ENCODE peak calls at places on chromosomes 12 and 14, in four cellular contexts. One of them, this sample, is unnamed.

GRCh38 chr14:104117341-104118005 is 20.9 kb upstream of the KIF26A start:
- DNase-seq in stomach: peak; percentile 35
- DNase-seq in pancreas: no peak
- DNase-seq in CD8-positive, alpha-beta memory T cell: no peak
- DNase-seq in this sample: no peak

GRCh38 chr12:89768586-89769482 is 60.2 kb upstream of the ATP2B1 start:
- DNase-seq in pancreas: no peak
- DNase-seq in stomach: no peak
- DNase-seq in CD8-positive, alpha-beta memory T cell: no peak
- DNase-seq in this sample: no peak

GRCh38 chr12:122499991-122500684 is 594 bp downstream of the ZCCHC8 start:
- DNase-seq in CD8-positive, alpha-beta memory T cell: peak; percentile 56
- DNase-seq in pancreas: peak; percentile 62
- DNase-seq in stomach: peak; percentile 54
- DNase-seq in this sample: peak; percentile 69

GRCh38 chr12:82449179-82449578 is 90.8 kb downstream of the METTL25 start:
- DNase-seq in CD8-positive, alpha-beta memory T cell: no peak
- DNase-seq in pancreas: no peak
- DNase-seq in stomach: no peak
- DNase-seq in this sample: no peak

GRCh38 chr14:45716506-45716905 is 463.5 kb upstream of the MIS18BP1 start:
- DNase-seq in CD8-positive, alpha-beta memory T cell: no peak
- DNase-seq in pancreas: no peak
- DNase-seq in stomach: no peak
- DNase-seq in this sample: no peak

GRCh38 chr12:88029093-88029665 is at the start of gene C12orf50:
- DNase-seq in CD8-positive, alpha-beta memory T cell: no peak
- DNase-seq in pancreas: no peak
- DNase-seq in stomach: no peak
- DNase-seq in this sample: no peak

GRCh38 chr12:120047072-120047471 is 58.0 kb downstream of the BICDL1 start:
- DNase-seq in pancreas: no peak
- DNase-seq in stomach: no peak
- DNase-seq in CD8-positive, alpha-beta memory T cell: no peak
- DNase-seq in this sample: no peak

GRCh38 chr12:85424581-85425348 is 144.7 kb downstream of the ALX1 start:
- DNase-seq in stomach: peak; percentile 45
- DNase-seq in pancreas: peak; percentile 44
- DNase-seq in CD8-positive, alpha-beta memory T cell: no peak
- DNase-seq in this sample: no peak

GRCh38 chr14:104688755-104689619 is at the start of gene INF2:
- DNase-seq in CD8-positive, alpha-beta memory T cell: no peak
- DNase-seq in pancreas: peak; percentile 62
- DNase-seq in stomach: peak; percentile 72
- DNase-seq in this sample: peak; percentile 65

GRCh38 chr12:14775652-14776020 is 27.6 kb downstream of the WBP11 start:
- DNase-seq in CD8-positive, alpha-beta memory T cell: no peak
- DNase-seq in pancreas: no peak
- DNase-seq in stomach: no peak
- DNase-seq in this sample: no peak

GRCh38 chr12:14774944-14775651 is 28.2 kb downstream of the WBP11 start:
- DNase-seq in pancreas: peak; percentile 56
- DNase-seq in CD8-positive, alpha-beta memory T cell: peak; percentile 39
- DNase-seq in stomach: peak; percentile 56
- DNase-seq in this sample: peak; percentile 49

GRCh38 chr12:14774074-14774943 is 29.0 kb downstream of the WBP11 start:
- DNase-seq in CD8-positive, alpha-beta memory T cell: peak; percentile 93
- DNase-seq in stomach: peak; percentile 97
- DNase-seq in pancreas: peak; percentile 95
- DNase-seq in this sample: peak; percentile 98

GRCh38 chr12:14772946-14773345 is 30.3 kb downstream of the WBP11 start:
- DNase-seq in pancreas: no peak
- DNase-seq in stomach: no peak
- DNase-seq in CD8-positive, alpha-beta memory T cell: no peak
- DNase-seq in this sample: no peak

GRCh38 chr12:14773685-14774073 is 29.6 kb downstream of the WBP11 start:
- DNase-seq in CD8-positive, alpha-beta memory T cell: no peak
- DNase-seq in stomach: no peak
- DNase-seq in pancreas: no peak
- DNase-seq in this sample: peak; percentile 33
- H3K27ac ChIP-seq in CD8-positive, alpha-beta memory T cell: peak overlapping the region; percentile 74
- H3K27ac ChIP-seq in stomach: peak overlapping the region; percentile 98
- H3K27ac ChIP-seq in pancreas: peak overlapping the region; percentile 99
- H3K27ac ChIP-seq in this sample: peak overlapping the region; percentile 98

GRCh38 chr14:51442513-51443175 is 202.6 kb downstream of the TMX1 start:
- DNase-seq in pancreas: no peak
- DNase-seq in stomach: no peak
- DNase-seq in CD8-positive, alpha-beta memory T cell: no peak
- DNase-seq in this sample: no peak
- H3K27ac ChIP-seq in pancreas: no peak overlapping the region
- H3K27ac ChIP-seq in stomach: no peak overlapping the region
- H3K27ac ChIP-seq in CD8-positive, alpha-beta memory T cell: no peak overlapping the region
- H3K27ac ChIP-seq in this sample: no peak overlapping the region

DNA sequence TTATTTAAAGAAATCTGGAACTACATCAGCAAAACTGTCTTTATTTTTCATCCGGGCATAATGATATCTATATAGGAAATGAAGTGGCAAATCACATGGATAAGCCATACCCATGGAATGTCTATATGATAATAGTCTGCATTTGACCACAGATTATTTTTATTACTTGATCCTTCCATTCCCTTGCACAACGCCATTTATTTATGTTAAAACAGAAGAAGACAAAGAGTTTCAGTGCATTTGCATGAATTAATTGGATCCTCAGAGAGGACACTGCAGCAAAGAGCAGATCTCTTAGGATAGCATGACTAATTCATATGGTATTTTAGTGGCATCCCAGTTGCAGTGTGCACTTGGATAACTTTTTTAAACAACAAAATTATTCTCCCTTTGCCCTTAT is 345.0 kb downstream of the CCDC91 start:
- DNase-seq in stomach: no peak
- DNase-seq in pancreas: no peak
- DNase-seq in CD8-positive, alpha-beta memory T cell: no peak
- DNase-seq in this sample: no peak
- H3K27ac ChIP-seq in stomach: no peak overlapping the region
- H3K27ac ChIP-seq in pancreas: no peak overlapping the region
- H3K27ac ChIP-seq in CD8-positive, alpha-beta memory T cell: no peak overlapping the region
- H3K27ac ChIP-seq in this sample: no peak overlapping the region

DNA sequence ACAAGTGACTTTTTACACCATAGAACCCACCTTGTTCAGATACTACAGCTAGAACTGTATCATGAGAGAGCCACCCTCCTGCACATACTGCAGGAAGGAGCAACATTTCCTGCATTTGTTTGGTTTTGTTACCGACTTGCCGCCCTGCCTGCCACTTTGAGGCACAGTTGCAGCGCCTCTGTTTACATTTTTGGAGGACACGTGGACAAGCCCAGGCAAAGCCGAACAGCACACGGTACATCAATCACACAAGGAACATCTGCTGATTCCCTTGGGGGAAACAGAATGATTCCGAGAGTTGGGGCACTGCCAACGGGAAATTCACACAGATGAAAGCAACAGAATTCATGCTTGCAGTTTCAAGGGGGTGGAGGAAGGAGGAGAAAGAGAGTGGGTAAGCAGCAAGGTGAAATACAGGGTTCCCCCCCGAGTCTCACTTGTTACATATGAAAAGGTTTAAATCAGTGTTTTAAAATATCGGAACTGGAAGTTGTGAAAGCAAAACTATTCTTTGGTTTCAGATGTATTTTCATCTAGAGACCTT is 110.7 kb downstream of the BTG1 start:
- DNase-seq in pancreas: peak; percentile 60
- DNase-seq in stomach: peak; percentile 59
- DNase-seq in CD8-positive, alpha-beta memory T cell: peak; percentile 75
- DNase-seq in this sample: peak; percentile 60
- H3K27ac ChIP-seq in pancreas: peak overlapping the region; percentile 77
- H3K27ac ChIP-seq in stomach: peak overlapping the region; percentile 79
- H3K27ac ChIP-seq in CD8-positive, alpha-beta memory T cell: peak overlapping the region; percentile 36
- H3K27ac ChIP-seq in this sample: peak overlapping the region; percentile 33

DNA sequence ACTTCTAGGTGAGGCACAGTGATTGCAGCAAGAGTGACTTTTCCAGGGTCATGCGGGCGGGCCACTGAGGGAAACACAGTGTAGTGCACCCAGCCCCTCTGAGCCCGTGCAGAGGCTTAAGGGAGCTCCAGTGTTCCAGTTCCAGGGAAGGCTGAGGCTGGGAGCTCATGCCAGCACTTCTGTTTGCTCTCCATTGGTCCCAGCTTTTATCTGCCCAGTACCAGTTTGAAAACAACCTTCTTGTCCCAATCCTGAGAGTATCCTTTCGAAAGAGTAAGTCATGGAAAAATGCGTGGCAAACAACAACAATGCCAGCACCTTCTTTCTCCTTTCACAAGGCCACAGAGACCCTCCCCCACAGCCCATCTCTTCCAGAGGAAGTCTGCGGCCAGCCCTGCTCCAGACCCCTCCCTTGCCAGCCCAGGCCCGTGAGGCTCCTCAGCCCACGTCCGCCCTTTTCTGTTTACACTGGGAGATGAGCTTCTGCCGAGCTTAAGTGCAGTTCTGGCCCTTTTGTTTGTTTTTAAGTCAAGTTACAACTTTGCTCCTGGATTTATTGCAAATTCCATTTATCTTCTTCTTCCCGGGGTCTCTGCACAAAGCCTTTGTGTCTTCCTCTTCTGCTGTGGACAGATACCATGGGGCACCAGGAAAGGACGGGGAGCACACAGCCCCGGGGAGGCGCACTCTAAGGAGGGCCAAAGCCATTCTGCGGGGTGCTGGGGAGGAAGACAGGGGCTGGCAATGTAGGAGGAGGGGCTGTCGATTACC is 185.6 kb downstream of the ZFP36L1 start:
- DNase-seq in pancreas: no peak
- DNase-seq in stomach: peak; percentile 38
- DNase-seq in CD8-positive, alpha-beta memory T cell: no peak
- DNase-seq in this sample: no peak
- H3K27ac ChIP-seq in pancreas: peak overlapping the region; percentile 64
- H3K27ac ChIP-seq in stomach: peak overlapping the region; percentile 85
- H3K27ac ChIP-seq in CD8-positive, alpha-beta memory T cell: no peak overlapping the region
- H3K27ac ChIP-seq in this sample: peak overlapping the region; percentile 80

DNA sequence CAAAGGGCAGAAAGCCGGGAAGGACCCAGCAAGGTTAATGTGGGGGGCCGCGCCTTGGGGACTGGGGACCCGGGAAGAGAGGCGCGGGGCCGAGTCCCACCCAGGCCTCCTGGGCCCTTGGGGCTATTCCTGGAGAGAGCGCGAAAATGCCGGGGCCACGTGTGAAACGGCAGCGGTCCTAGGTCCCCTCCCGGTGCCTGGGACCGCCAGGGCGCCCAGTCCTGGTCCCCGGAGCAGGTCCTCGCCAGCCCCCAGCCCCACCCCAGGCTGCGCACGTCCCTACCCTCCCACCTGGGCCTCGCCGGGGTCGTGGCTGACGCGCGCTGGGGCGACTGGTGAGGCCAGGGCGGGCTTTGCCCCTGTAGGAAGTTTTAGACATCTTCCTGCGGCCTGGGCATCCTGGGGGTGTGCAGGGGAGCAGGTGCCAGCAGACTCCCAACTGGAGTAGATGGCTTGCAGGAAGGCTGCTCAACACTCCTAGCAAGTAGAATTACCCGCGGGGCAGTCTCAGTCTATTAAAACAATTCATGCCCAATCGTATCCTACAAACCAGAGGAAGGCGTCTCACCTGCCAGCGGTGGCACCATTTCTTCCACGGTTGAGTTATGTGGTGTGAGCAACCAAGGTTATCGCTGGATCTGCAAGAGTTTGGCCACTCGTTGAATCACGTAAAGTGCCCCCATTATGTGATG is 759 bp downstream of the FAR2 start:
- DNase-seq in CD8-positive, alpha-beta memory T cell: no peak
- DNase-seq in stomach: no peak
- DNase-seq in pancreas: no peak
- DNase-seq in this sample: no peak
- H3K27ac ChIP-seq in CD8-positive, alpha-beta memory T cell: no peak overlapping the region
- H3K27ac ChIP-seq in stomach: peak overlapping the region; percentile 78
- H3K27ac ChIP-seq in pancreas: no peak overlapping the region
- H3K27ac ChIP-seq in this sample: no peak overlapping the region

GRCh38 chr14:64501326-64502171 is 2.1 kb downstream of the ZBTB25 start:
- DNase-seq in CD8-positive, alpha-beta memory T cell: peak; percentile 50
- DNase-seq in pancreas: peak; percentile 45
- DNase-seq in stomach: peak; percentile 43
- DNase-seq in this sample: peak; percentile 39
- H3K27ac ChIP-seq in CD8-positive, alpha-beta memory T cell: peak overlapping the region; percentile 99
- H3K27ac ChIP-seq in pancreas: peak overlapping the region; percentile 100
- H3K27ac ChIP-seq in stomach: peak overlapping the region; percentile 98
- H3K27ac ChIP-seq in this sample: peak overlapping the region; percentile 7

GRCh38 chr12:113577464-113578121 is 105.9 kb upstream of the LHX5 start:
- DNase-seq in pancreas: no peak
- DNase-seq in stomach: no peak
- DNase-seq in CD8-positive, alpha-beta memory T cell: no peak
- DNase-seq in this sample: no peak

GRCh38 chr12:113580437-113580836 is 108.8 kb upstream of the LHX5 start:
- DNase-seq in CD8-positive, alpha-beta memory T cell: no peak
- DNase-seq in stomach: no peak
- DNase-seq in pancreas: no peak
- DNase-seq in this sample: no peak

GRCh38 chr12:113586461-113586860 is 114.8 kb upstream of the LHX5 start:
- DNase-seq in pancreas: no peak
- DNase-seq in stomach: no peak
- DNase-seq in CD8-positive, alpha-beta memory T cell: no peak
- DNase-seq in this sample: no peak

GRCh38 chr12:113582521-113583218 is 111.0 kb upstream of the LHX5 start:
- DNase-seq in CD8-positive, alpha-beta memory T cell: no peak
- DNase-seq in pancreas: no peak
- DNase-seq in stomach: no peak
- DNase-seq in this sample: peak; percentile 19

DNA sequence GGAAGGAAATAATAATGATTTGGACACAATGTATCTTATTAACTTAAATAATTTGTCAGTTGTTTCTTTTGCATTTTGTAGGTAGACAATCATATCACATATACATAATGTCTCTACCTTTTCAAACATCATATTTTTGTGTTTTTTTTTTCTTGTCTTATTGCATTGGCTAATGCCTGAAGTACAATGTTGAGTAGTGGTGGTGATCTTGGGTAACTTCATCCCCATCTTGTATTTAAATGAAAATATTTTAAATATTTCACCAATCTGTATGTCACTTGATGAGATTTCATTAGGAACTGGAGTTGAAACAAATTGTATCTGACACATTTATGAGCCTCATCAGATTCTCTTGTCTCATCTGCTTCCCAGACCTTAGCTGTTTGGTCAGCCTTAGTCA is 109.7 kb upstream of the LHX5 start:
- DNase-seq in pancreas: no peak
- DNase-seq in stomach: no peak
- DNase-seq in CD8-positive, alpha-beta memory T cell: no peak
- DNase-seq in this sample: no peak
- H3K27ac ChIP-seq in pancreas: no peak overlapping the region
- H3K27ac ChIP-seq in stomach: no peak overlapping the region
- H3K27ac ChIP-seq in CD8-positive, alpha-beta memory T cell: no peak overlapping the region
- H3K27ac ChIP-seq in this sample: no peak overlapping the region

This sample was measured in adrenal gland.